ENCODE peak calls at places on chromosome 14, in five cellular contexts. One of them, this sample, is unnamed.

GRCh38 chr14:89617471-89618291 is 200.6 kb upstream of the FOXN3 start:
- DNase-seq in KBM-7: peak
- DNase-seq in spleen: no peak
- DNase-seq in MCF 10A: peak
- DNase-seq in hepatic stellate cell: peak
- DNase-seq in this sample: peak

GRCh38 chr14:81485372-81485771 is 48.3 kb downstream of the SEL1L start:
- DNase-seq in KBM-7: no peak
- DNase-seq in hepatic stellate cell: no peak
- DNase-seq in spleen: no peak
- DNase-seq in MCF 10A: no peak
- DNase-seq in this sample: no peak

GRCh38 chr14:92603309-92604257 is 90.0 kb downstream of the RIN3 start:
- DNase-seq in hepatic stellate cell: no peak
- DNase-seq in spleen: no peak
- DNase-seq in KBM-7: no peak
- DNase-seq in MCF 10A: peak
- DNase-seq in this sample: peak

GRCh38 chr14:24162083-24162482 is 1.0 kb downstream of the IRF9 start:
- DNase-seq in hepatic stellate cell: peak
- DNase-seq in KBM-7: no peak
- DNase-seq in spleen: no peak
- DNase-seq in MCF 10A: no peak
- DNase-seq in this sample: no peak

GRCh38 chr14:105313381-105314286 is 914 bp upstream of the PACS2 start:
- DNase-seq in KBM-7: no peak
- DNase-seq in spleen: peak
- DNase-seq in MCF 10A: no peak
- DNase-seq in hepatic stellate cell: no peak
- DNase-seq in this sample: no peak

GRCh38 chr14:38252066-38252710 is 3.7 kb downstream of the CLEC14A start:
- DNase-seq in MCF 10A: peak
- DNase-seq in hepatic stellate cell: no peak
- DNase-seq in spleen: no peak
- DNase-seq in KBM-7: no peak
- DNase-seq in this sample: no peak

GRCh38 chr14:101584049-101584859 is 23.0 kb downstream of the DIO3 start:
- DNase-seq in hepatic stellate cell: peak
- DNase-seq in spleen: peak
- DNase-seq in KBM-7: no peak
- DNase-seq in MCF 10A: no peak
- DNase-seq in this sample: no peak

GRCh38 chr14:56135001-56135400 is 16.8 kb downstream of the PELI2 start:
- DNase-seq in MCF 10A: no peak
- DNase-seq in hepatic stellate cell: no peak
- DNase-seq in spleen: no peak
- DNase-seq in KBM-7: no peak
- DNase-seq in this sample: no peak

GRCh38 chr14:38627163-38627562 is 371.3 kb upstream of the CLEC14A start:
- DNase-seq in MCF 10A: no peak
- DNase-seq in spleen: no peak
- DNase-seq in KBM-7: no peak
- DNase-seq in hepatic stellate cell: no peak
- DNase-seq in this sample: no peak

GRCh38 chr14:77889971-77890442 is 90.1 kb downstream of the ADCK1 start:
- DNase-seq in spleen: peak
- DNase-seq in KBM-7: no peak
- DNase-seq in MCF 10A: peak
- DNase-seq in hepatic stellate cell: peak
- DNase-seq in this sample: peak

GRCh38 chr14:51828017-51828797 is 32.2 kb upstream of the GNG2 start:
- DNase-seq in MCF 10A: peak
- DNase-seq in hepatic stellate cell: peak
- DNase-seq in spleen: peak
- DNase-seq in KBM-7: peak
- DNase-seq in this sample: peak

GRCh38 chr14:42715316-42715715 is 1108.6 kb downstream of the LRFN5 start:
- DNase-seq in hepatic stellate cell: no peak
- DNase-seq in MCF 10A: peak
- DNase-seq in KBM-7: no peak
- DNase-seq in spleen: no peak
- DNase-seq in this sample: no peak

GRCh38 chr14:61525293-61526011 is 169.9 kb upstream of the HIF1A start:
- DNase-seq in MCF 10A: peak
- DNase-seq in KBM-7: peak
- DNase-seq in spleen: peak
- DNase-seq in hepatic stellate cell: no peak
- DNase-seq in this sample: peak

GRCh38 chr14:104209985-104210520 is 71.7 kb downstream of the KIF26A start:
- DNase-seq in KBM-7: no peak
- DNase-seq in MCF 10A: no peak
- DNase-seq in hepatic stellate cell: no peak
- DNase-seq in spleen: peak
- DNase-seq in this sample: no peak

GRCh38 chr14:81129242-81129641 is 91.5 kb downstream of the GTF2A1 start:
- DNase-seq in MCF 10A: no peak
- DNase-seq in spleen: no peak
- DNase-seq in hepatic stellate cell: no peak
- DNase-seq in KBM-7: no peak
- DNase-seq in this sample: no peak

GRCh38 chr14:91419451-91419850 is 1.8 kb upstream of the CCDC88C start:
- DNase-seq in MCF 10A: no peak
- DNase-seq in hepatic stellate cell: no peak
- DNase-seq in spleen: no peak
- DNase-seq in KBM-7: no peak
- DNase-seq in this sample: no peak

GRCh38 chr14:98445736-98446135 is 826.3 kb downstream of the BCL11B start:
- DNase-seq in KBM-7: no peak
- DNase-seq in hepatic stellate cell: no peak
- DNase-seq in spleen: no peak
- DNase-seq in MCF 10A: no peak
- DNase-seq in this sample: no peak

GRCh38 chr14:75069811-75070145 is 337 bp downstream of the ZC2HC1C start:
- DNase-seq in KBM-7: no peak
- DNase-seq in hepatic stellate cell: no peak
- DNase-seq in MCF 10A: no peak
- DNase-seq in spleen: no peak
- DNase-seq in this sample: no peak

GRCh38 chr14:38616959-38617358 is 361.1 kb upstream of the CLEC14A start:
- DNase-seq in spleen: no peak
- DNase-seq in MCF 10A: peak
- DNase-seq in hepatic stellate cell: no peak
- DNase-seq in KBM-7: no peak
- DNase-seq in this sample: no peak

GRCh38 chr14:37708481-37708880 is 113.1 kb downstream of the TTC6 start:
- DNase-seq in KBM-7: no peak
- DNase-seq in hepatic stellate cell: no peak
- DNase-seq in spleen: no peak
- DNase-seq in MCF 10A: no peak
- DNase-seq in this sample: no peak

GRCh38 chr14:92646952-92647461 is 101.4 kb downstream of the LGMN start:
- DNase-seq in MCF 10A: no peak
- DNase-seq in spleen: peak
- DNase-seq in hepatic stellate cell: peak
- DNase-seq in KBM-7: no peak
- DNase-seq in this sample: no peak

GRCh38 chr14:22460461-22461195 is 128.4 kb downstream of the DAD1 start:
- DNase-seq in MCF 10A: no peak
- DNase-seq in spleen: no peak
- DNase-seq in hepatic stellate cell: no peak
- DNase-seq in KBM-7: peak
- DNase-seq in this sample: peak

GRCh38 chr14:85281921-85282320 is 248.0 kb upstream of the FLRT2 start:
- DNase-seq in hepatic stellate cell: no peak
- DNase-seq in spleen: no peak
- DNase-seq in KBM-7: no peak
- DNase-seq in MCF 10A: no peak
- DNase-seq in this sample: no peak

GRCh38 chr14:29743566-29743965 is 184.1 kb downstream of the PRKD1 start:
- DNase-seq in spleen: no peak
- DNase-seq in MCF 10A: no peak
- DNase-seq in KBM-7: no peak
- DNase-seq in hepatic stellate cell: no peak
- DNase-seq in this sample: no peak

GRCh38 chr14:21408152-21408551 is 24.3 kb upstream of the SUPT16H start:
- DNase-seq in spleen: no peak
- DNase-seq in MCF 10A: peak
- DNase-seq in KBM-7: no peak
- DNase-seq in hepatic stellate cell: peak
- DNase-seq in this sample: peak

GRCh38 chr14:65599375-65599774 is 186.8 kb downstream of the FUT8 start:
- DNase-seq in KBM-7: no peak
- DNase-seq in spleen: no peak
- DNase-seq in MCF 10A: no peak
- DNase-seq in hepatic stellate cell: peak
- DNase-seq in this sample: no peak

GRCh38 chr14:21073921-21074320 is 3.8 kb downstream of the ARHGEF40 start:
- DNase-seq in MCF 10A: no peak
- DNase-seq in KBM-7: no peak
- DNase-seq in hepatic stellate cell: no peak
- DNase-seq in spleen: no peak
- DNase-seq in this sample: no peak

GRCh38 chr14:92759300-92759678 is 10.9 kb upstream of the LGMN start:
- DNase-seq in spleen: no peak
- DNase-seq in hepatic stellate cell: no peak
- DNase-seq in KBM-7: peak
- DNase-seq in MCF 10A: peak
- DNase-seq in this sample: peak